ENCODE peak calls at places on chromosomes 7 and 10, in four cellular contexts. One of them, this sample, is unnamed.

GRCh38 chr10:97714401-97715258 is 1.1 kb downstream of the MARVELD1 start:
- DNase-seq in hepatocyte: peak
- DNase-seq in GM23338: peak
- DNase-seq in OCI-LY7: no peak
- DNase-seq in this sample: peak

GRCh38 chr10:122780391-122780790 is 65.3 kb downstream of the CUZD1 start:
- DNase-seq in hepatocyte: no peak
- DNase-seq in GM23338: no peak
- DNase-seq in OCI-LY7: no peak
- DNase-seq in this sample: no peak

GRCh38 chr10:5897504-5897903 is 7.5 kb downstream of the FBH1 start:
- DNase-seq in hepatocyte: no peak
- DNase-seq in GM23338: no peak
- DNase-seq in OCI-LY7: no peak
- DNase-seq in this sample: no peak

GRCh38 chr10:43012578-43012977 is 64.3 kb upstream of the RET start:
- DNase-seq in hepatocyte: no peak
- DNase-seq in GM23338: peak
- DNase-seq in OCI-LY7: no peak
- DNase-seq in this sample: no peak

GRCh38 chr10:95430231-95430951 is 130.8 kb downstream of the SORBS1 start:
- DNase-seq in hepatocyte: peak
- DNase-seq in GM23338: peak
- DNase-seq in OCI-LY7: peak
- DNase-seq in this sample: peak

GRCh38 chr7:135286876-135287275 is 53.2 kb downstream of the STRA8 start:
- DNase-seq in hepatocyte: no peak
- DNase-seq in GM23338: no peak
- DNase-seq in OCI-LY7: no peak
- DNase-seq in this sample: no peak

GRCh38 chr7:90717286-90718060 is 121.4 kb downstream of the CDK14 start:
- DNase-seq in hepatocyte: peak
- DNase-seq in GM23338: no peak
- DNase-seq in OCI-LY7: no peak
- DNase-seq in this sample: peak

GRCh38 chr7:150946826-150947750 is 31.0 kb downstream of the KCNH2 start:
- DNase-seq in hepatocyte: no peak
- DNase-seq in GM23338: no peak
- DNase-seq in OCI-LY7: no peak
- DNase-seq in this sample: no peak

GRCh38 chr10:31140716-31141115 is 109.1 kb upstream of the ZNF438 start:
- DNase-seq in hepatocyte: no peak
- DNase-seq in GM23338: no peak
- DNase-seq in OCI-LY7: no peak
- DNase-seq in this sample: no peak

GRCh38 chr7:85474234-85474633 is 287.4 kb upstream of the SEMA3D start:
- DNase-seq in hepatocyte: no peak
- DNase-seq in GM23338: no peak
- DNase-seq in OCI-LY7: no peak
- DNase-seq in this sample: no peak

DNA sequence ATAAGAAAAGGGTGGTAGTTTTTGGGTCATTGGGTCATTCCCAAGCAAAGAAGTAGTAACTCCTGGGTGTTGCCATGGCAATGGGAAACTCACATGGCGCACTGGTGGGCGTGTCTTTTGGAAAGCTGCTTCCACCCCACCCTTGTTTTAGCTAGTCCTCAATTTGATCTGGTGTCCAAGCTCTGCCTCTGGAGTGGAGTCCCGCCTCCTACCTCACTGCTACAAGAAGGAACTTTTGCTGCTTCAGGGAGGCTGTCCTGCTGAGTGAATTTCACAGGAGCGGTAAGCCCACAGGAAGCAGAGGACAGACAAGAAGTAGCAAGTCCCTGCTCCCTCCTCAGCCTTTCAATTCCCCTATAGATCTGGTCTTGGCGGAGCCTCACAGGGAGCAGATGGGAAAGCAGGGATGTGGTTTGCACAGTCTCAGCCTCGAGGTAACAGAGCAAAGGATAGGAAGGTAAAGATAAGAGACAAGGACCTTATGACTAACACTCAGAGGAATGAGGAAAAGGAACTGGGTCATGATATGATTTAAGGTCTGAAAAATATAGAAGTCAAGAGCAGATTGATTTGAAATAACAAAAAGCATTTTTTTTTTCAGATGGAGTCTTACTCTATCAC is 700.3 kb downstream of the TNS3 start:
- DNase-seq in hepatocyte: no peak
- DNase-seq in GM23338: peak
- DNase-seq in OCI-LY7: no peak
- DNase-seq in this sample: peak
- TF ChIP-seq EZH2phosphoT487 in hepatocyte: no peak
- TF ChIP-seq EZH2phosphoT487 in GM23338: no peak
- TF ChIP-seq EZH2phosphoT487 in OCI-LY7: no peak
- TF ChIP-seq EZH2phosphoT487 in this sample: no peak

GRCh38 chr10:125399289-125399688 is 238.9 kb upstream of the CTBP2 start:
- DNase-seq in hepatocyte: no peak
- DNase-seq in GM23338: no peak
- DNase-seq in OCI-LY7: no peak
- DNase-seq in this sample: no peak
- TF ChIP-seq EZH2phosphoT487 in hepatocyte: no peak
- TF ChIP-seq EZH2phosphoT487 in GM23338: no peak
- TF ChIP-seq EZH2phosphoT487 in OCI-LY7: no peak
- TF ChIP-seq EZH2phosphoT487 in this sample: no peak

DNA sequence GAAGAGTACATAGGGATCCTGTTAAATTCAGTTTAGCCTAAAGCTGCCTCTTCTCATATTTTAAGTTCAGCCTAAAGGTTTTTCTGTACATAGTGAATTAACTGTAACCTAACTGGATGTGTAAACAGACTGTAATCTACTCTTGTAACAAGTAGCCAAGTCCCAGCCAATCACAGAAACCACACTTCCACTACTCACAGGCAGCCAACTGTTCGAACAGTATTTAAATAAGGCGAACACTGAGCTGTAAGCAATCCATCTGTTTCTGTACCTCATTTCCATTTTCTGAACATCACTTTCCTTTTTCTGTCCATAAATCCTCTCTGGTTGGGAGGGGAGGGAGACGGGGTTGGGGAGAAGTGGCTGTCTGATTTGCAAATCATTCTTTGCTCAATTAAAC is 15.0 kb upstream of the STN1 start:
- DNase-seq in hepatocyte: no peak
- DNase-seq in GM23338: no peak
- DNase-seq in OCI-LY7: no peak
- DNase-seq in this sample: no peak
- TF ChIP-seq EZH2phosphoT487 in hepatocyte: no peak
- TF ChIP-seq EZH2phosphoT487 in GM23338: no peak
- TF ChIP-seq EZH2phosphoT487 in OCI-LY7: no peak
- TF ChIP-seq EZH2phosphoT487 in this sample: no peak

GRCh38 chr7:146773506-146773905 is 656.9 kb downstream of the CNTNAP2 start:
- DNase-seq in hepatocyte: no peak
- DNase-seq in GM23338: no peak
- DNase-seq in OCI-LY7: no peak
- DNase-seq in this sample: no peak

GRCh38 chr7:146768941-146769340 is 652.3 kb downstream of the CNTNAP2 start:
- DNase-seq in hepatocyte: no peak
- DNase-seq in GM23338: no peak
- DNase-seq in OCI-LY7: no peak
- DNase-seq in this sample: no peak

DNA sequence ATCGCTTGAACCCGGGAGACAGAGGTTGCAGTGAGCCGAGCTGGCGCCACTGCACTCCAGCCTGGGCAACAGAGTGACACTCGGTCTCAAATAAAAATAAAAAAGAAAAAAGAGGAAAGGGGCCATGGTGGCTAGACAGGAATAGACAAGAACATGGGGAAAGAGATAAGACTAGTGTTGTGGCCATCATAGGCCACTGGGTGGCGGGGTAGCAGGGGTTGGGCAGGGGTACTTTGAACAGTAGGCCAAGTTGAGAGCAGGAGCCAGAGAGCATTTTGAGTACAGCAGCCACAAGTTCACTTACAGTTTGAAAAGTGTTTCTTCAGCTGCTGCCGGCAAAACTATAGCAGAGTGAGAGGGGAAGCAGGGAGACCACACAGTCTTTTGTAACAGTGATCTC is 656.0 kb downstream of the CNTNAP2 start:
- DNase-seq in hepatocyte: peak
- DNase-seq in GM23338: peak
- DNase-seq in OCI-LY7: peak
- DNase-seq in this sample: peak
- TF ChIP-seq EZH2phosphoT487 in hepatocyte: no peak
- TF ChIP-seq EZH2phosphoT487 in GM23338: no peak
- TF ChIP-seq EZH2phosphoT487 in OCI-LY7: no peak
- TF ChIP-seq EZH2phosphoT487 in this sample: no peak

GRCh38 chr10:23694921-23695824 is 256.3 kb downstream of the OTUD1 start:
- DNase-seq in hepatocyte: peak
- DNase-seq in GM23338: peak
- DNase-seq in OCI-LY7: no peak
- DNase-seq in this sample: peak
- TF ChIP-seq EZH2phosphoT487 in hepatocyte: no peak
- TF ChIP-seq EZH2phosphoT487 in GM23338: no peak
- TF ChIP-seq EZH2phosphoT487 in OCI-LY7: no peak
- TF ChIP-seq EZH2phosphoT487 in this sample: peak

GRCh38 chr10:99996934-99997648 is 12.7 kb downstream of the DNMBP start:
- DNase-seq in hepatocyte: no peak
- DNase-seq in GM23338: no peak
- DNase-seq in OCI-LY7: no peak
- DNase-seq in this sample: no peak

GRCh38 chr10:99994801-99995200 is 14.9 kb downstream of the DNMBP start:
- DNase-seq in hepatocyte: no peak
- DNase-seq in GM23338: no peak
- DNase-seq in OCI-LY7: no peak
- DNase-seq in this sample: no peak

GRCh38 chr10:99999319-100000108 is 10.2 kb downstream of the DNMBP start:
- DNase-seq in hepatocyte: no peak
- DNase-seq in GM23338: no peak
- DNase-seq in OCI-LY7: no peak
- DNase-seq in this sample: no peak

GRCh38 chr10:99995713-99996112 is 14.0 kb downstream of the DNMBP start:
- DNase-seq in hepatocyte: no peak
- DNase-seq in GM23338: no peak
- DNase-seq in OCI-LY7: no peak
- DNase-seq in this sample: no peak

GRCh38 chr10:99993994-99994689 is 15.6 kb downstream of the DNMBP start:
- DNase-seq in hepatocyte: peak
- DNase-seq in GM23338: peak
- DNase-seq in OCI-LY7: peak
- DNase-seq in this sample: no peak
- TF ChIP-seq EZH2phosphoT487 in hepatocyte: no peak
- TF ChIP-seq EZH2phosphoT487 in GM23338: no peak
- TF ChIP-seq EZH2phosphoT487 in OCI-LY7: no peak
- TF ChIP-seq EZH2phosphoT487 in this sample: no peak

DNA sequence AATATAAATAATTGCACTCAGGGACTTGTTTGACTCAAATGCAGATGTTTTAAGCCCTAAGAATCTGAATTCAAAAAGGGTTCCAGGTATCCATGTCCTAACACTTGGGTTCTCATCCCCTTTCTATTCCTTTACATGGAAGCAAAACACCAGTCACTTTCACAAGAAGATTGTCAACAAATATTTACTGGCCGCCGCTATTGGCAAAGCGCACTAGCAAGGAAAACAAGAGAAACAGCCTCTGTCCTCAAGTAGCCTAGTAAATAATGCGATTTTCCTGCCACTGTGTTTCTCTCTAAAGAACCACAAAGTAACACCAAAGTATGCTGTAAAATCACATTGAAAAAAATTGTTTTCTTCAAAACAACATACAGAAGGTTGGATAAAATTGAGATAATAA is 66.7 kb upstream of the EZH2 start:
- DNase-seq in hepatocyte: no peak
- DNase-seq in GM23338: no peak
- DNase-seq in OCI-LY7: no peak
- DNase-seq in this sample: no peak
- TF ChIP-seq EZH2phosphoT487 in hepatocyte: no peak
- TF ChIP-seq EZH2phosphoT487 in GM23338: no peak
- TF ChIP-seq EZH2phosphoT487 in OCI-LY7: no peak
- TF ChIP-seq EZH2phosphoT487 in this sample: no peak

This sample was measured in neural progenitor cell.